ENCODE peak calls at places on chromosomes 3 and 15, in nine cellular contexts. A, S, X, W, T, R, J, L and C are unnamed samples.

GRCh38 chr15:84736375-84736774 is 12.0 kb upstream of the ZNF592 start:
- DNase-seq in T (peak), R (no peak), S (peak), W (no peak), L (no peak), J (no peak), A (no peak), X (no peak), C (no peak)

GRCh38 chr15:29134641-29135071 is 135.0 kb downstream of the NSMCE3 start:
- DNase-seq in X (no peak), W (no peak), L (no peak), J (no peak), S (no peak), R (no peak), A (no peak), T (no peak), C (no peak)

GRCh38 chr3:20760981-20761380 is 575.0 kb upstream of the SGO1 start:
- DNase-seq in R (no peak), X (no peak), L (no peak), S (no peak), J (no peak), A (no peak), W (no peak), T (no peak), C (no peak)

GRCh38 chr15:39434751-39435238 is 146.1 kb upstream of the THBS1 start:
- DNase-seq in T (no peak), X (no peak), R (no peak), S (no peak), J (no peak), L (no peak), A (no peak), W (no peak), C (no peak)

GRCh38 chr3:38643090-38643489 is 6.4 kb downstream of the SCN5A start:
- DNase-seq in S (no peak), R (no peak), J (no peak), X (no peak), T (no peak), L (no peak), W (no peak), A (no peak), C (no peak)

GRCh38 chr3:138984816-138985215 is 21.3 kb downstream of the PRR23A start:
- DNase-seq in L (no peak), A (no peak), R (no peak), S (no peak), W (no peak), J (no peak), X (no peak), T (no peak), C (no peak)

GRCh38 chr3:78337801-78338211 is 1297.9 kb downstream of the ROBO2 start:
- DNase-seq in J (no peak), T (no peak), L (no peak), A (peak), S (no peak), R (no peak), X (no peak), W (no peak), C (no peak)

GRCh38 chr3:27607370-27607769 is 114.8 kb downstream of the EOMES start:
- DNase-seq in R (no peak), X (no peak), T (no peak), S (no peak), A (no peak), W (no peak), J (no peak), L (no peak), C (no peak)

GRCh38 chr15:76939715-76940114 is 8.2 kb downstream of the RCN2 start:
- DNase-seq in J (no peak), X (no peak), S (no peak), W (no peak), R (no peak), L (no peak), A (no peak), T (no peak), C (no peak)

GRCh38 chr3:73070675-73071575 is 9.5 kb downstream of the EBLN2 start:
- DNase-seq in X (no peak), T (no peak), R (no peak), A (peak), S (no peak), L (no peak), J (no peak), W (no peak), C (no peak)

GRCh38 chr15:96350884-96351639 is 20.6 kb downstream of the NR2F2 start:
- DNase-seq in J (no peak), W (no peak), S (no peak), A (no peak), X (no peak), L (no peak), T (no peak), R (no peak), C (no peak)

GRCh38 chr3:142863010-142863787 is 25.7 kb downstream of the PCOLCE2 start:
- DNase-seq in T (no peak), R (peak), W (no peak), J (peak), L (no peak), A (peak), X (no peak), S (no peak), C (no peak)

GRCh38 chr3:152031321-152031720 is 157.9 kb downstream of the SUCNR1 start:
- DNase-seq in J (no peak), L (no peak), T (no peak), A (no peak), S (no peak), X (no peak), W (no peak), R (no peak), C (no peak)

GRCh38 chr15:84023636-84024035 is 211.9 kb upstream of the GOLGA6L4 start:
- DNase-seq in A (no peak), X (peak), L (peak), T (no peak), W (peak), R (peak), J (no peak), S (peak), C (peak)

GRCh38 chr3:12954891-12955650 is 113.7 kb upstream of the RPL32 start:
- DNase-seq in X (no peak), T (no peak), A (no peak), J (peak), R (peak), L (no peak), W (no peak), S (peak), C (peak)

GRCh38 chr3:125326957-125327356 is 48.2 kb downstream of the ZNF148 start:
- DNase-seq in W (no peak), S (no peak), T (no peak), J (no peak), R (no peak), X (no peak), L (no peak), A (no peak), C (no peak)

GRCh38 chr3:19711160-19711782 is 222.7 kb downstream of the EFHB start:
- DNase-seq in W (no peak), A (no peak), R (no peak), S (no peak), X (no peak), J (no peak), L (no peak), T (no peak), C (no peak)

GRCh38 chr3:112136046-112136445 is 3.0 kb upstream of the GCSAM start:
- DNase-seq in J (no peak), R (no peak), W (no peak), A (no peak), S (peak), T (no peak), L (no peak), X (no peak), C (no peak)

GRCh38 chr3:138845771-138846173 is 11.0 kb upstream of the PIK3CB start:
- DNase-seq in L (no peak), A (no peak), X (no peak), S (no peak), T (no peak), W (no peak), J (no peak), R (no peak), C (no peak)

GRCh38 chr3:71225951-71226564 is 357.5 kb downstream of the FOXP1 start:
- DNase-seq in J (no peak), S (no peak), R (no peak), A (no peak), W (no peak), T (no peak), L (no peak), X (no peak), C (no peak)

GRCh38 chr3:117346878-117347277 is 637.3 kb downstream of the TUSC7 start:
- DNase-seq in A (no peak), S (no peak), R (no peak), J (no peak), X (no peak), W (no peak), T (no peak), L (no peak), C (no peak)

GRCh38 chr15:38054488-38054887 is 120.0 kb downstream of the TMCO5A start:
- DNase-seq in R (no peak), S (no peak), A (peak), L (no peak), W (no peak), X (no peak), T (no peak), J (no peak), C (no peak)

GRCh38 chr3:68504185-68504584 is 428.2 kb downstream of the TAFA4 start:
- DNase-seq in A (no peak), J (no peak), W (no peak), X (no peak), R (no peak), T (no peak), L (no peak), S (no peak), C (no peak)

GRCh38 chr3:169610888-169611291 is 52.6 kb downstream of the MECOM start:
- DNase-seq in S (no peak), J (no peak), T (no peak), X (no peak), W (no peak), R (no peak), A (no peak), L (no peak), C (no peak)

GRCh38 chr3:46566040-46566631 is at the start of gene LRRC2:
- DNase-seq in W (peak), T (no peak), A (peak), S (no peak), X (no peak), L (no peak), R (peak), J (no peak), C (no peak)

GRCh38 chr3:46565607-46566039 is 479 bp downstream of the LRRC2 start:
- DNase-seq in X (no peak), R (peak), A (no peak), W (peak), T (no peak), J (no peak), S (no peak), L (no peak), C (no peak)

GRCh38 chr3:46564190-46565112 is 1.7 kb downstream of the LRRC2 start:
- DNase-seq in A (no peak), R (no peak), J (no peak), L (no peak), T (no peak), S (no peak), X (no peak), W (no peak), C (no peak)

GRCh38 chr3:46561951-46562350 is 4.2 kb downstream of the LRRC2 start:
- DNase-seq in S (no peak), A (no peak), W (no peak), L (no peak), J (no peak), X (no peak), R (no peak), T (no peak), C (no peak)

DNA sequence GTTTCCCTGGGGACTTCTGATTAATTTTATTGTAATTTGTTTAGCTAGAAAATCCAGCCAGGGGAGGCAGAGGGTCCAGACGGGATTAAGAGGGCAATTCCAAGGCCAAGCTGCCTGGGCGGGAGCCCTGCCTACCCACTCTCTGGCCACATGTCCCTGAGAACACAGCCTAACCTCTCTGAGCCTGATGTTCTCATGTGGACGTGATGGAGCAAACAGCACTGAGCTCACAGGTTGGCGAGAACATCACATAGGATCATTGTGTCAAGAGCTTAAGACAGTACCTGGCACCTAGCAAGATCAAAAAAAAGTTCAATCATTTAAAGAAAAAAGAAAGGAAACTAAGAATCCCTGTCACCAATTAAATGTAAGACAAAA is 1.0 kb downstream of the LRRC2 start:
- DNase-seq in T (no peak), X (no peak), J (no peak), L (no peak), S (no peak), R (no peak), W (no peak), A (no peak), C (no peak)
- H3K4me3 ChIP-seq in T (no peak), X (no peak), J (peak), L (no peak), S (no peak), R (no peak), W (peak), A (peak), C (no peak)

GRCh38 chr3:8996681-8997121 is 33.4 kb upstream of the RAD18 start:
- DNase-seq in X (no peak), T (no peak), L (no peak), A (peak), J (peak), W (peak), R (no peak), S (no peak), C (peak)
- TF ChIP-seq CTCF in X (no peak), T (no peak), L (no peak), A (peak), J (peak), W (peak), R (no peak), S (no peak), C (peak)

DNA sequence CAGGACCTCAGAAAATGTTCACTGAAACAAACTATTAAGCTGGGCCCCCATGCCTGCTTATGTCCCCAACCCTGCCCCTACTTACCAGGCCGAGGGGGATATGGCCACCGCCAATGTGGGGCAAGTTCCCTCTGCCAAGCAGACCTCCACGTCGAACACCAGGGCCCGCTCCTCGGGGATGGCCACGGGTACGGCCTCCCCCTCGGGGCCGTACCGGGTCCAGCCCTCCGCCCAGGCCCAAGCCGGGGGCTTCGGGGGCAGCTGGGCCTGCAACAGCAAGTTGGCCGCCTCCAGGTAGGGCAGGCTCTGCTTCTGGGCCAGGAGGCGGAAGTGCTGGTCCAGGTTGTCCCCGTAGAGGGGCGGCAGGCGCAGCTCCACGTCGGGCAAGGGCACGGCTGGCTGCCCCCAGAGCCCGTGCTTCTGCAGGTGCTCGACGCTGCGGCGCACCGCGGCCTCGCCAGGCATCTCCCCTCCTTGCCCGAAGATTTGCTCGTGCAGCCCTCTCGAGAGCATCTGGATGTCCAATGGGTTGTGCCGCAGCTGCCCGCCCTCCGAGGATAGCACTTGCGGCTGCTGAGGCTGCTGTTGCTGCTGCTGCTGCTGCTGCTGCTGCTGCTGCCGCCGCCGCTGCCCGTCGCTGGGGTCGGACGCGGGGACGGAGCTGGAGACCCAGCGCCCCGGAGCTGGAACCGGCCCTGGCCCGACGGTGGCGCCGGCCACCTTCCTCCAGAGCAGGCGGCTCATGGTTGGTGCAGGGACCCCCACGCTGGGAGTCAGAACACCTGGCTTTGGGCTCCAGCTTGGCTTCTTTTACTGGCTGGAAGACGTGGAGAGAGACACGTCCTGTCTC is 1.4 kb downstream of the POLG start:
- DNase-seq in W (peak), J (no peak), T (peak), X (no peak), R (no peak), L (no peak), S (peak), A (no peak), C (no peak)
- H3K4me3 ChIP-seq in W (peak), J (peak), T (peak), X (peak), R (peak), L (peak), S (peak), A (peak), C (peak)

DNA sequence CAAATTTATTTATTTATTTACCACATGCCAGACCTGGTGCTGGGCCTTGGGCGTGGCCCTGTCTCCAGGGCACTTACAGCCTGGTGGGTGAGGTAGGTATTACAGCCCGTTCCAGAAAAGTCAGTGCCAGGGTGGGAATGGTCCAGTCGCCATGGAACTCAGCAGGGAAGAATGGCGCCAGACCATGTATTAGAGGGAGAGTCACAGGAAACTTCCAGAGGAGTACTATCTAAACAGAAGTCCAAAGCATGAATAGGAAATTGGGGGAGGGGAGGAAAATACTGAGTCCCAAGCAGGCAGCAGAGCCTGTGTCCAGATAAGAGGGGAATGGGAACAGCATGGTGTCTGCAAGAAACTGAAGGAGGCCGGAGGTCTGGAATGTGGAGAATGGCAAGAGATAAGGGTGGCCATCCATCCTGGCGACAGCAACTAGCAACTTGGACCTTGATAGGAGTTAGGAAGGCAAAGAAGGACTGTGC is 27.0 kb downstream of the SH3BP5 start:
- DNase-seq in X (peak), L (peak), R (no peak), T (no peak), A (no peak), S (no peak), J (no peak), W (no peak), C (no peak)
- TF ChIP-seq CTCF in X (peak), L (no peak), R (peak), T (peak), A (peak), S (peak), J (peak), W (peak), C (no peak)

GRCh38 chr3:122952509-122952908 is 75.1 kb downstream of the SEMA5B start:
- DNase-seq in R (peak), T (no peak), A (no peak), L (peak), X (no peak), J (no peak), S (peak), W (no peak), C (no peak)
- H3K4me3 ChIP-seq in R (no peak), T (no peak), A (no peak), L (no peak), X (no peak), J (no peak), S (no peak), W (no peak), C (no peak)

GRCh38 chr15:65962187-65962586 is 92.9 kb downstream of the RAB11A start:
- DNase-seq in T (no peak), X (no peak), W (no peak), J (no peak), A (no peak), L (no peak), R (peak), S (no peak), C (no peak)
- TF ChIP-seq CTCF in T (no peak), X (no peak), W (no peak), J (no peak), A (peak), L (peak), R (peak), S (no peak), C (peak)

DNA sequence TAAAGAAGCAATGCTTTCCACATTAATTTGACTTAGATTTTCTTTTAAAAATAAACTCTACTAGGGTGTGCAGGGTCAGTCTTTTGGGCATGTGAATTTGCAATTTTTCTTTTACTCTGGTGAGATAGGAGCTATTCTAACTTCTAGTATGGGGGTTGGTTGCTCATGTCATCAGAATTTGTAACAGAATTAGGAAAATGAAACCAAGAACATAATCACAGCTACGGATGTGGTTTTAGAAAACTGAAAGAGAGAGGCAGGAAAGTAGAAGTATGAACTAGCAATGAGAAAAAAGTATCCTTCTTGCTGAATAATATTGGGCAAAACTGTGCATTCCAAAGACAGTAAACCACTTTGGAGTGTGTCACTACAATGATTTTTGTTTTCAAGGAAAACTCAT is 43.4 kb downstream of the ADPGK start:
- DNase-seq in R (no peak), S (peak), L (no peak), W (no peak), T (peak), X (no peak), J (no peak), A (peak), C (no peak)
- H3K4me3 ChIP-seq in R (no peak), S (peak), L (no peak), W (no peak), T (peak), X (no peak), J (no peak), A (no peak), C (no peak)

GRCh38 chr3:171183042-171183441 is 156.5 kb upstream of the SLC2A2 start:
- DNase-seq in S (no peak), X (no peak), A (no peak), T (no peak), W (no peak), R (no peak), L (peak), J (no peak), C (no peak)
- TF ChIP-seq CTCF in S (peak), X (peak), A (peak), T (no peak), W (no peak), R (no peak), L (peak), J (no peak), C (peak)

DNA sequence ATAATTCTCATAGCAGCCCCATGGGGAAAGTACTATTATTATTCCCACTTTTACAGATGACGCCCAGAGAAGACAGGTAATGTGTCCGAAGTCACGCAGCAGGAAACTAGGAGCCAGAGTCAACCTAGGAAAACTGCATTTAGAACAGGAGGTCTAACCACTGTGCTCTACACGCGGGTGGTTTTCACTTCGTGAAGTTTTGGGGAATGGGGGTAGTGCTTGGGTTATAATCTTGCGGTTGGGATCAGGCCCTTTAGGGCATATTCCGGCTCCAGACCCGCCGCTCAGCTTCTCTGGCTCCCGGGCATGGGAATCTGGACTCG is 5.2 kb downstream of the TPM1 start:
- DNase-seq in L (no peak), J (no peak), A (no peak), S (no peak), X (no peak), W (no peak), T (no peak), R (no peak), C (no peak)
- H3K4me3 ChIP-seq in L (peak), J (peak), A (peak), S (peak), X (peak), W (peak), T (peak), R (peak), C (peak)

GRCh38 chr3:104987859-104988258 is 378.9 kb upstream of the ALCAM start:
- DNase-seq in J (no peak), A (no peak), W (no peak), X (no peak), L (no peak), T (no peak), R (no peak), S (peak), C (no peak)
- TF ChIP-seq CTCF in J (no peak), A (no peak), W (no peak), X (peak), L (no peak), T (peak), R (peak), S (peak), C (peak)